ENCODE peak calls at places on chromosomes 2 and 18, in seven cellular contexts. S is AG09309; D is right cardiac atrium; F is activated naive CD4-positive, alpha-beta T cell; M is AG08396; Y is NCI-H1417; P is T-helper 2 cell. B is an unnamed sample.
A peak's percentile ranks its signal among the peaks of the same experiment; 100 is the strongest.

GRCh38 chr2:27255660-27256059 is 7.2 kb downstream of the SLC30A3 start:
- DNase-seq in D (no peak), P (no peak), F (no peak), M (peak; percentile 80), Y (no peak), S (peak; percentile 24), B (peak; percentile 46)

GRCh38 chr2:202944403-202944802 is 32.3 kb downstream of the CARF start:
- DNase-seq in M (peak; percentile 39), F (no peak), P (no peak), D (no peak), S (no peak), Y (no peak), B (no peak)

GRCh38 chr2:206740800-206741199 is 22.6 kb upstream of the DYTN start:
- DNase-seq in Y (no peak), S (no peak), M (no peak), P (no peak), D (no peak), F (no peak), B (no peak)

GRCh38 chr2:166573393-166573792 is 79.3 kb upstream of the SCN7A start:
- DNase-seq in D (no peak), F (no peak), Y (no peak), P (no peak), S (no peak), M (peak; percentile 10), B (no peak)

GRCh38 chr2:74457549-74458131 is 598 bp upstream of the WBP1 start:
- DNase-seq in P (peak; percentile 74), M (no peak), D (peak; percentile 84), S (no peak), Y (peak; percentile 95), F (peak; percentile 70), B (no peak)

GRCh38 chr2:168706806-168707205 is 95.6 kb upstream of the NOSTRIN start:
- DNase-seq in M (no peak), S (no peak), D (no peak), Y (no peak), P (no peak), F (no peak), B (no peak)

GRCh38 chr2:69118609-69119008 is 105.6 kb downstream of the ANTXR1 start:
- DNase-seq in F (no peak), P (no peak), S (no peak), M (peak; percentile 49), Y (no peak), D (peak; percentile 53), B (no peak)

GRCh38 chr2:144426355-144426754 is 93.6 kb downstream of the ZEB2 start:
- DNase-seq in S (no peak), D (no peak), F (no peak), Y (no peak), P (no peak), M (no peak), B (no peak)

GRCh38 chr2:135839713-135840112 is 2.7 kb upstream of the LCT start:
- DNase-seq in Y (no peak), M (peak; percentile 61), P (no peak), F (no peak), D (no peak), S (peak; percentile 90), B (peak; percentile 49)

GRCh38 chr2:63870679-63871078 is 29.0 kb downstream of the UGP2 start:
- DNase-seq in F (no peak), D (no peak), S (no peak), P (no peak), M (no peak), Y (no peak), B (no peak)

GRCh38 chr2:236703310-236703709 is 133.7 kb downstream of the ACKR3 start:
- DNase-seq in S (no peak), F (no peak), P (no peak), Y (no peak), D (no peak), M (no peak), B (no peak)

GRCh38 chr18:79787527-79788095 is 10.1 kb upstream of the KCNG2 start:
- DNase-seq in S (no peak), F (no peak), M (no peak), D (no peak), P (no peak), Y (no peak), B (no peak)

GRCh38 chr2:10042301-10043161 is 819 bp upstream of the KLF11 start:
- DNase-seq in P (peak; percentile 18), F (no peak), M (peak; percentile 75), Y (peak; percentile 92), S (no peak), D (peak; percentile 95), B (no peak)

GRCh38 chr2:65300772-65301711 is 73.4 kb downstream of the ACTR2 start:
- DNase-seq in P (peak; percentile 26), F (peak; percentile 45), D (peak; percentile 74), M (peak; percentile 87), S (peak; percentile 80), Y (peak; percentile 74), B (peak; percentile 89)

GRCh38 chr2:166127217-166128155 is at the start of gene SCN1A:
- DNase-seq in Y (peak; percentile 56), P (no peak), F (no peak), M (peak; percentile 23), S (peak; percentile 37), D (peak; percentile 39), B (peak; percentile 21)

GRCh38 chr2:219049282-219049681 is 8.0 kb upstream of the CFAP65 start:
- DNase-seq in M (no peak), S (no peak), Y (no peak), P (no peak), D (no peak), F (no peak), B (no peak)

GRCh38 chr2:9640403-9641104 is 9.8 kb upstream of the YWHAQ start:
- DNase-seq in F (no peak), S (no peak), M (no peak), D (no peak), Y (no peak), P (no peak), B (no peak)

GRCh38 chr2:23943666-23944065 is 3.4 kb downstream of the UBXN2A start:
- DNase-seq in Y (no peak), S (no peak), M (no peak), F (no peak), D (no peak), P (no peak), B (no peak)

GRCh38 chr18:31102020-31102684 is at the start of gene DSC2:
- DNase-seq in M (no peak), P (no peak), D (peak; percentile 68), Y (peak; percentile 88), S (no peak), F (no peak), B (no peak)

GRCh38 chr2:227130636-227131035 is 33.4 kb downstream of the COL4A4 start:
- DNase-seq in P (no peak), D (no peak), Y (no peak), S (no peak), M (no peak), F (no peak), B (no peak)

GRCh38 chr18:36947820-36948348 is 119.0 kb downstream of the KIAA1328 start:
- DNase-seq in S (no peak), M (no peak), Y (no peak), D (no peak), F (no peak), P (no peak), B (no peak)

GRCh38 chr2:27720004-27720551 is 51.4 kb upstream of the MRPL33 start:
- DNase-seq in S (peak; percentile 84), P (no peak), Y (no peak), D (no peak), M (peak; percentile 92), F (no peak), B (peak; percentile 80)

GRCh38 chr2:129619471-129619870 is 360.0 kb upstream of the RAB6C start:
- DNase-seq in M (no peak), F (no peak), Y (peak; percentile 72), D (no peak), S (no peak), P (no peak), B (no peak)

GRCh38 chr2:10933700-10934225 is 22.0 kb downstream of the KCNF1 start:
- DNase-seq in Y (no peak), D (no peak), M (no peak), S (no peak), F (no peak), P (no peak), B (no peak)

GRCh38 chr2:96869824-96870630 is at the start of gene SEMA4C:
- DNase-seq in Y (peak; percentile 73), M (peak; percentile 70), S (no peak), F (no peak), D (peak; percentile 92), P (peak; percentile 59), B (no peak)

GRCh38 chr2:85435220-85435958 is 16.9 kb downstream of the SH2D6 start:
- DNase-seq in Y (peak; percentile 1), M (no peak), P (no peak), D (peak; percentile 50), F (no peak), S (no peak), B (no peak)

GRCh38 chr2:191649519-191649918 is 28.4 kb upstream of the NABP1 start:
- DNase-seq in Y (no peak), F (no peak), M (no peak), D (no peak), P (no peak), S (no peak), B (no peak)

GRCh38 chr2:121099329-121100318 is 185.4 kb downstream of the TFCP2L1 start:
- DNase-seq in S (no peak), P (no peak), D (peak; percentile 61), F (no peak), M (no peak), Y (peak; percentile 56), B (no peak)

GRCh38 chr2:45932278-45932975 is 281.0 kb downstream of the PRKCE start:
- DNase-seq in Y (no peak), M (no peak), F (no peak), P (no peak), S (no peak), D (no peak), B (no peak)

GRCh38 chr2:29601872-29602271 is 319.5 kb downstream of the ALK start:
- DNase-seq in F (no peak), Y (no peak), P (no peak), M (no peak), D (no peak), S (no peak), B (no peak)

GRCh38 chr2:187297806-187298205 is 150.2 kb downstream of the CALCRL start:
- DNase-seq in S (no peak), Y (no peak), P (no peak), D (no peak), F (no peak), M (no peak), B (no peak)

GRCh38 chr2:181457121-181457740 is at the start of gene ITGA4:
- DNase-seq in S (no peak), F (peak; percentile 52), Y (no peak), D (peak; percentile 89), M (peak; percentile 90), P (peak; percentile 60), B (peak; percentile 50)

GRCh38 chr18:22348521-22349316 is 69.0 kb downstream of the CTAGE1 start:
- DNase-seq in Y (no peak), F (no peak), M (peak; percentile 76), D (peak; percentile 95), S (no peak), P (no peak), B (no peak)

GRCh38 chr18:22871809-22872525 is 61.2 kb upstream of the RBBP8 start:
- DNase-seq in D (no peak), Y (no peak), P (no peak), S (no peak), F (no peak), M (no peak), B (no peak)

GRCh38 chr2:32422133-32422532 is 65.3 kb downstream of the BIRC6 start:
- DNase-seq in S (no peak), M (no peak), D (no peak), P (no peak), Y (no peak), F (no peak), B (no peak)

GRCh38 chr2:232576995-232577394 is 26.5 kb downstream of the EIF4E2 start:
- DNase-seq in P (no peak), M (no peak), Y (no peak), S (no peak), D (no peak), F (no peak), B (no peak)

GRCh38 chr2:71611781-71612545 is 158.6 kb downstream of the DYSF start:
- DNase-seq in P (no peak), Y (no peak), M (no peak), D (no peak), S (no peak), F (no peak), B (no peak)

GRCh38 chr2:43636616-43637015 is 444 bp upstream of the PLEKHH2 start:
- DNase-seq in P (no peak), M (no peak), Y (no peak), S (no peak), F (no peak), D (no peak), B (no peak)